ENCODE peak calls at places on chromosomes 5 and 9, in seven cellular contexts. D is glutamatergic neuron, P is epithelial cell of esophagus, E is nephron progenitor cell, G is endothelial cell, R is IMR-90, O is BJ. Q is an unnamed sample.

GRCh38 chr5:142734904-142735190 is 35.3 kb upstream of the ARHGAP26 start:
- DNase-seq in D (no peak), P (no peak), E (peak; percentile 8), G (no peak), R (no peak), O (no peak), Q (no peak)

GRCh38 chr5:52497133-52497693 is 290.5 kb upstream of the ITGA1 start:
- DNase-seq in D (no peak), P (no peak), E (no peak), G (no peak), R (no peak), O (no peak), Q (no peak)

GRCh38 chr9:37364751-37365360 is 57.6 kb upstream of the GRHPR start:
- DNase-seq in D (no peak), P (peak; percentile 16), E (no peak), G (no peak), R (no peak), O (no peak), Q (no peak)

GRCh38 chr5:123180178-123180577 is 91.1 kb downstream of the PRDM6 start:
- DNase-seq in D (no peak), P (no peak), E (no peak), G (no peak), R (no peak), O (no peak), Q (no peak)

GRCh38 chr5:76521240-76521758 is 101.9 kb downstream of the F2RL2 start:
- DNase-seq in D (no peak), P (peak; percentile 47), E (no peak), G (no peak), R (peak; percentile 26), O (no peak), Q (no peak)

GRCh38 chr5:36236801-36237200 is 4.9 kb downstream of the NADK2 start:
- DNase-seq in D (no peak), P (no peak), E (no peak), G (no peak), R (no peak), O (no peak), Q (no peak)

GRCh38 chr5:113296681-113297080 is 138.1 kb downstream of the TSSK1B start:
- DNase-seq in D (no peak), P (no peak), E (no peak), G (no peak), R (peak; percentile 57), O (no peak), Q (no peak)

GRCh38 chr9:3459076-3459475 is 66.7 kb downstream of the RFX3 start:
- DNase-seq in D (no peak), P (no peak), E (no peak), G (no peak), R (no peak), O (no peak), Q (no peak)

GRCh38 chr5:134110382-134110781 is 4.1 kb upstream of the TCF7 start:
- DNase-seq in D (no peak), P (peak; percentile 83), E (no peak), G (no peak), R (no peak), O (no peak), Q (no peak)

GRCh38 chr5:111830333-111830732 is 73.3 kb upstream of the NREP start:
- DNase-seq in D (no peak), P (peak; percentile 99), E (no peak), G (no peak), R (peak; percentile 70), O (no peak), Q (no peak)

GRCh38 chr5:31671339-31671741 is 32.4 kb downstream of the PDZD2 start:
- DNase-seq in D (no peak), P (no peak), E (no peak), G (no peak), R (no peak), O (no peak), Q (no peak)

GRCh38 chr9:120374239-120374638 is 205.7 kb downstream of the CDK5RAP2 start:
- DNase-seq in D (no peak), P (no peak), E (no peak), G (no peak), R (no peak), O (no peak), Q (no peak)

GRCh38 chr5:160048131-160048530 is 39.2 kb downstream of the TTC1 start:
- DNase-seq in D (no peak), P (no peak), E (no peak), G (no peak), R (no peak), O (no peak), Q (no peak)

GRCh38 chr5:136364307-136364706 is 1.0 kb downstream of the TRPC7 start:
- DNase-seq in D (peak; percentile 34), P (peak; percentile 16), E (no peak), G (no peak), R (no peak), O (no peak), Q (no peak)

GRCh38 chr9:86829496-86830046 is 117.7 kb downstream of the GAS1 start:
- DNase-seq in D (no peak), P (no peak), E (no peak), G (no peak), R (no peak), O (no peak), Q (no peak)

GRCh38 chr5:127941646-127942045 is 141.9 kb upstream of the SLC12A2 start:
- DNase-seq in D (peak; percentile 45), P (no peak), E (no peak), G (peak; percentile 8), R (no peak), O (no peak), Q (no peak)

GRCh38 chr5:132176987-132177386 is 50.7 kb downstream of the P4HA2 start:
- DNase-seq in D (no peak), P (no peak), E (no peak), G (no peak), R (peak; percentile 20), O (no peak), Q (no peak)

GRCh38 chr5:89967806-89968444 is 441.6 kb downstream of the CETN3 start:
- DNase-seq in D (no peak), P (no peak), E (no peak), G (no peak), R (no peak), O (no peak), Q (no peak)

GRCh38 chr5:43065384-43066230 is 25.5 kb upstream of the ANXA2R start:
- DNase-seq in D (peak; percentile 53), P (peak; percentile 74), E (peak; percentile 54), G (peak; percentile 59), R (peak; percentile 50), O (no peak), Q (peak; percentile 61)
- TF ChIP-seq CTCF in D (no peak), P (no peak), E (no peak), G (no peak), R (no peak), O (no peak), Q (no peak)

GRCh38 chr5:9339206-9339818 is 206.6 kb downstream of the SEMA5A start:
- DNase-seq in D (peak; percentile 33), P (no peak), E (peak; percentile 8), G (peak; percentile 8), R (no peak), O (no peak), Q (no peak)
- TF ChIP-seq CTCF in D (peak; percentile 72), P (peak; percentile 52), E (peak; percentile 45), G (peak; percentile 70), R (peak; percentile 26), O (peak; percentile 46), Q (peak; percentile 41)

DNA sequence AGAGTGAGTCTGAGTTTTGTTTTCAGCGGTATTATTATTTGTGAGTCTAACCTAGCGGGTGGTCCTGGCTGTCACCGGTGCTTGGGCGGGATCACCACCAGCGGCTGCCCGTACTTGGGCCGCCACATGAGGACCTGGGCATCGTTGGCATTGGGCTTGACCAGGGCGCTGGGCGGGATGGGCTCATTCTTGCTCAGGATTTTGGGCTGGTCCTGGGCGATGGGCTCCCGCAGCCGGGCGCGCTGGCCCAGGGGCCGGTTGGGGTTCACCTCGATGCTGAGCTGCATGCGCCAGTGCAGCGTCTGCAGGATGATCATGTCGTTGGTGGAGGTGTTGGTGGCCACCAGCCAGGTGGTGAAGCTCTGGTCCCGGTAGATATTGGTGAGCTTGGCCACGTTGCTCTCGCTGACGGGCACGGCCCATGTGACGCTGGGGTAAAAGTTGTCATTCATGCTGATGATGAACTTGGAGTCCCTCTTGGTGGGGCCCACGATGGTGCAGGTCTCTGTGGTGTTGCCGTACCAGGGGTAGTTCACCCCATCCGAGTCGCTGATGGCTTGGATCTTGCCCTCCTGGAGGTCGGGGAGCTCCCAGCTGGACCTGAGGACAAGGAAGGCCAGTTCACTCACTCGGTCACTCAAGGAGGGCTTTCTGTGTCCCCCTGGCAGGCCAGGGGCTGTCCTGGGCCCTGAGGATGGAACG is 15.4 kb downstream of the FAM78A start:
- DNase-seq in D (no peak), P (no peak), E (no peak), G (no peak), R (no peak), O (no peak), Q (peak; percentile 38)
- TF ChIP-seq CTCF in D (no peak), P (no peak), E (no peak), G (no peak), R (no peak), O (no peak), Q (no peak)

GRCh38 chr5:147996379-147996778 is 67.4 kb upstream of the SPINK5 start:
- DNase-seq in D (no peak), P (no peak), E (no peak), G (no peak), R (no peak), O (no peak), Q (no peak)
- TF ChIP-seq CTCF in D (no peak), P (no peak), E (no peak), G (no peak), R (no peak), O (no peak), Q (no peak)

GRCh38 chr9:110197330-110198187 is 10.4 kb downstream of the C9orf152 start:
- DNase-seq in D (no peak), P (no peak), E (no peak), G (no peak), R (no peak), O (no peak), Q (no peak)
- TF ChIP-seq CTCF in D (no peak), P (no peak), E (no peak), G (no peak), R (peak; percentile 45), O (peak; percentile 60), Q (no peak)

DNA sequence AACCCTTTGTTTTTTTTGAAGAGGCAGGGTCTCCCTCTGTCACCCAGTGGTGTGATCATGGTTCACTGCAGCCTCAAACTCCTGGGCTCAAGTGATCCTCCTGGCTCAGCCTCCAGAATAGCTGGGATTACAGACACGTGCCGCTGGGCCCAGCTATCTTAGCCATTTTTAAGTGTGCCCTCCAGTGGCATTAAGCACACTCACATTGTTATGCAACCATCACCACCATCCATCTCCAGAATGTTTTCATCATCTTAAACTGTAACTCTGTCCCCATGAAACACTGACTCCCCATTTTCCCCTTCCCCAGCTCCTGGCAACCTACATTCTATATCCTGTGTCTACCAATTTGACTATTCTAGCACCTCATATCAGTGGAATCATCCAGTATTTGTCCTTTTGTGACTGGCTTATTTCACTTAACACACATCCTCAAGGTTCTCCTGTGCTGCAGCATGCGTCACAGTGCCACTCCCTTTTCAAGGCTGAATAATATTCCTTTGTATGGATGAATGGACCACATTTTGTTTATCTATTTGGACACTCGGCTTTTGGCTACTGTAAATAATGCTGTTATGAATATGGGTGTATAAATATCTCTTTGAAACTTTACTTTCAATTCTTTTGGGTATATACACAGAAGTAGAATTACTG is 12.5 kb upstream of the RAPGEF1 start:
- DNase-seq in D (no peak), P (no peak), E (no peak), G (no peak), R (no peak), O (no peak), Q (no peak)
- TF ChIP-seq CTCF in D (no peak), P (no peak), E (no peak), G (no peak), R (no peak), O (no peak), Q (no peak)

GRCh38 chr9:127523312-127523851 is 72.1 kb downstream of the LRSAM1 start:
- DNase-seq in D (no peak), P (peak; percentile 49), E (no peak), G (no peak), R (peak; percentile 50), O (no peak), Q (no peak)
- TF ChIP-seq CTCF in D (peak; percentile 67), P (peak; percentile 53), E (peak; percentile 32), G (peak; percentile 67), R (peak; percentile 50), O (peak; percentile 65), Q (peak; percentile 75)

Q was measured in CD14-positive monocyte.